ENCODE peak calls at places on chromosome 10, in ten cellular contexts. One of them, this sample, is unnamed.

GRCh38 chr10:119301397-119301796 is 94.0 kb downstream of the GRK5 start:
- DNase-seq in RCC 7860: no peak
- DNase-seq in fibroblast of mammary gland: no peak
- DNase-seq in heart left ventricle: no peak
- DNase-seq in amniotic epithelial cell: no peak
- DNase-seq in activated T-cell treated with anti-CD3 and anti-CD28 coated beads, Interleukin-2, amount 50 U/mL, for 48 hours: peak; percentile 79
- DNase-seq in activated naive CD8-positive, alpha-beta T cell treated with anti-CD3 and anti-CD28 coated beads for 36 hours: peak; percentile 73
- DNase-seq in IMR-90: peak; percentile 24
- DNase-seq in KBM-7: no peak
- DNase-seq in activated CD4-positive, alpha-beta T cell treated with anti-CD3 and anti-CD28 coated beads, Interleukin-2, amount 50 U/mL, for 24 hours: peak; percentile 70
- DNase-seq in this sample: no peak

GRCh38 chr10:89684604-89685003 is 16.8 kb upstream of the KIF20B start:
- DNase-seq in activated CD4-positive, alpha-beta T cell treated with anti-CD3 and anti-CD28 coated beads, Interleukin-2, amount 50 U/mL, for 24 hours: no peak
- DNase-seq in IMR-90: peak; percentile 46
- DNase-seq in heart left ventricle: no peak
- DNase-seq in RCC 7860: no peak
- DNase-seq in activated T-cell treated with anti-CD3 and anti-CD28 coated beads, Interleukin-2, amount 50 U/mL, for 48 hours: no peak
- DNase-seq in KBM-7: no peak
- DNase-seq in fibroblast of mammary gland: peak; percentile 74
- DNase-seq in activated naive CD8-positive, alpha-beta T cell treated with anti-CD3 and anti-CD28 coated beads for 36 hours: no peak
- DNase-seq in amniotic epithelial cell: peak; percentile 53
- DNase-seq in this sample: no peak

GRCh38 chr10:24882047-24882698 is 70.2 kb downstream of the PRTFDC1 start:
- DNase-seq in fibroblast of mammary gland: peak; percentile 71
- DNase-seq in activated T-cell treated with anti-CD3 and anti-CD28 coated beads, Interleukin-2, amount 50 U/mL, for 48 hours: peak; percentile 38
- DNase-seq in KBM-7: no peak
- DNase-seq in IMR-90: peak; percentile 60
- DNase-seq in amniotic epithelial cell: peak; percentile 69
- DNase-seq in activated naive CD8-positive, alpha-beta T cell treated with anti-CD3 and anti-CD28 coated beads for 36 hours: peak; percentile 33
- DNase-seq in RCC 7860: no peak
- DNase-seq in activated CD4-positive, alpha-beta T cell treated with anti-CD3 and anti-CD28 coated beads, Interleukin-2, amount 50 U/mL, for 24 hours: peak; percentile 26
- DNase-seq in heart left ventricle: peak; percentile 28
- DNase-seq in this sample: no peak

GRCh38 chr10:6239213-6239991 is 36.7 kb downstream of the PFKFB3 start:
- DNase-seq in activated naive CD8-positive, alpha-beta T cell treated with anti-CD3 and anti-CD28 coated beads for 36 hours: peak; percentile 74
- DNase-seq in activated CD4-positive, alpha-beta T cell treated with anti-CD3 and anti-CD28 coated beads, Interleukin-2, amount 50 U/mL, for 24 hours: peak; percentile 76
- DNase-seq in heart left ventricle: no peak
- DNase-seq in IMR-90: peak; percentile 99
- DNase-seq in amniotic epithelial cell: peak; percentile 99
- DNase-seq in KBM-7: peak; percentile 88
- DNase-seq in activated T-cell treated with anti-CD3 and anti-CD28 coated beads, Interleukin-2, amount 50 U/mL, for 48 hours: peak; percentile 72
- DNase-seq in fibroblast of mammary gland: peak; percentile 98
- DNase-seq in RCC 7860: peak; percentile 97
- DNase-seq in this sample: no peak

GRCh38 chr10:97574374-97575100 is 2.0 kb downstream of the ANKRD2 start:
- DNase-seq in activated naive CD8-positive, alpha-beta T cell treated with anti-CD3 and anti-CD28 coated beads for 36 hours: no peak
- DNase-seq in RCC 7860: peak; percentile 100
- DNase-seq in activated T-cell treated with anti-CD3 and anti-CD28 coated beads, Interleukin-2, amount 50 U/mL, for 48 hours: no peak
- DNase-seq in heart left ventricle: peak; percentile 77
- DNase-seq in amniotic epithelial cell: peak; percentile 88
- DNase-seq in activated CD4-positive, alpha-beta T cell treated with anti-CD3 and anti-CD28 coated beads, Interleukin-2, amount 50 U/mL, for 24 hours: no peak
- DNase-seq in KBM-7: no peak
- DNase-seq in IMR-90: peak; percentile 42
- DNase-seq in fibroblast of mammary gland: peak; percentile 42
- DNase-seq in this sample: no peak

GRCh38 chr10:86461963-86462804 is 59.4 kb downstream of the WAPL start:
- DNase-seq in activated naive CD8-positive, alpha-beta T cell treated with anti-CD3 and anti-CD28 coated beads for 36 hours: no peak
- DNase-seq in activated T-cell treated with anti-CD3 and anti-CD28 coated beads, Interleukin-2, amount 50 U/mL, for 48 hours: no peak
- DNase-seq in fibroblast of mammary gland: no peak
- DNase-seq in heart left ventricle: no peak
- DNase-seq in activated CD4-positive, alpha-beta T cell treated with anti-CD3 and anti-CD28 coated beads, Interleukin-2, amount 50 U/mL, for 24 hours: no peak
- DNase-seq in RCC 7860: no peak
- DNase-seq in IMR-90: no peak
- DNase-seq in KBM-7: no peak
- DNase-seq in amniotic epithelial cell: no peak
- DNase-seq in this sample: peak; percentile 93

GRCh38 chr10:80511984-80512634 is 25.6 kb upstream of the SH2D4B start:
- DNase-seq in heart left ventricle: no peak
- DNase-seq in KBM-7: no peak
- DNase-seq in activated T-cell treated with anti-CD3 and anti-CD28 coated beads, Interleukin-2, amount 50 U/mL, for 48 hours: no peak
- DNase-seq in activated naive CD8-positive, alpha-beta T cell treated with anti-CD3 and anti-CD28 coated beads for 36 hours: no peak
- DNase-seq in RCC 7860: no peak
- DNase-seq in fibroblast of mammary gland: no peak
- DNase-seq in IMR-90: no peak
- DNase-seq in activated CD4-positive, alpha-beta T cell treated with anti-CD3 and anti-CD28 coated beads, Interleukin-2, amount 50 U/mL, for 24 hours: no peak
- DNase-seq in amniotic epithelial cell: no peak
- DNase-seq in this sample: no peak

GRCh38 chr10:58268454-58268945 is 462 bp upstream of the CISD1 start:
- DNase-seq in heart left ventricle: no peak
- DNase-seq in activated T-cell treated with anti-CD3 and anti-CD28 coated beads, Interleukin-2, amount 50 U/mL, for 48 hours: no peak
- DNase-seq in fibroblast of mammary gland: no peak
- DNase-seq in KBM-7: no peak
- DNase-seq in RCC 7860: no peak
- DNase-seq in amniotic epithelial cell: no peak
- DNase-seq in activated CD4-positive, alpha-beta T cell treated with anti-CD3 and anti-CD28 coated beads, Interleukin-2, amount 50 U/mL, for 24 hours: no peak
- DNase-seq in IMR-90: no peak
- DNase-seq in activated naive CD8-positive, alpha-beta T cell treated with anti-CD3 and anti-CD28 coated beads for 36 hours: no peak
- DNase-seq in this sample: no peak

GRCh38 chr10:60606343-60607080 is 171.8 kb upstream of the CDK1 start:
- DNase-seq in fibroblast of mammary gland: peak; percentile 86
- DNase-seq in KBM-7: no peak
- DNase-seq in activated CD4-positive, alpha-beta T cell treated with anti-CD3 and anti-CD28 coated beads, Interleukin-2, amount 50 U/mL, for 24 hours: no peak
- DNase-seq in amniotic epithelial cell: peak; percentile 98
- DNase-seq in activated T-cell treated with anti-CD3 and anti-CD28 coated beads, Interleukin-2, amount 50 U/mL, for 48 hours: no peak
- DNase-seq in RCC 7860: no peak
- DNase-seq in IMR-90: peak; percentile 59
- DNase-seq in activated naive CD8-positive, alpha-beta T cell treated with anti-CD3 and anti-CD28 coated beads for 36 hours: no peak
- DNase-seq in heart left ventricle: no peak
- DNase-seq in this sample: no peak

GRCh38 chr10:33974976-33975478 is 640.6 kb upstream of the NRP1 start:
- DNase-seq in activated T-cell treated with anti-CD3 and anti-CD28 coated beads, Interleukin-2, amount 50 U/mL, for 48 hours: no peak
- DNase-seq in activated naive CD8-positive, alpha-beta T cell treated with anti-CD3 and anti-CD28 coated beads for 36 hours: no peak
- DNase-seq in KBM-7: no peak
- DNase-seq in IMR-90: no peak
- DNase-seq in heart left ventricle: no peak
- DNase-seq in fibroblast of mammary gland: no peak
- DNase-seq in amniotic epithelial cell: no peak
- DNase-seq in RCC 7860: no peak
- DNase-seq in activated CD4-positive, alpha-beta T cell treated with anti-CD3 and anti-CD28 coated beads, Interleukin-2, amount 50 U/mL, for 24 hours: no peak
- DNase-seq in this sample: no peak

GRCh38 chr10:49649294-49649693 is 30.2 kb upstream of the C10orf53 start:
- DNase-seq in IMR-90: no peak
- DNase-seq in RCC 7860: no peak
- DNase-seq in activated naive CD8-positive, alpha-beta T cell treated with anti-CD3 and anti-CD28 coated beads for 36 hours: peak; percentile 54
- DNase-seq in fibroblast of mammary gland: no peak
- DNase-seq in activated T-cell treated with anti-CD3 and anti-CD28 coated beads, Interleukin-2, amount 50 U/mL, for 48 hours: peak; percentile 37
- DNase-seq in activated CD4-positive, alpha-beta T cell treated with anti-CD3 and anti-CD28 coated beads, Interleukin-2, amount 50 U/mL, for 24 hours: no peak
- DNase-seq in heart left ventricle: no peak
- DNase-seq in amniotic epithelial cell: no peak
- DNase-seq in KBM-7: peak; percentile 11
- DNase-seq in this sample: no peak